ENCODE peak calls at places on chromosomes 12 and 14, in five cellular contexts. C, T, O, I and J are unnamed samples.

GRCh38 chr12:12705833-12706520 is 10.0 kb upstream of the GPR19 start:
- DNase-seq in C (no peak), T (no peak), O (no peak), I (no peak), J (no peak)

GRCh38 chr14:35336171-35337073 is 44.2 kb downstream of the PSMA6 start:
- DNase-seq in C (no peak), T (no peak), O (peak), I (no peak), J (no peak)

GRCh38 chr12:27525373-27525772 is 1.4 kb downstream of the PPFIBP1 start:
- DNase-seq in C (peak), T (no peak), O (no peak), I (no peak), J (no peak)

GRCh38 chr14:93029417-93029816 is 86.3 kb downstream of the ITPK1 start:
- DNase-seq in C (no peak), T (no peak), O (no peak), I (no peak), J (no peak)

GRCh38 chr12:116954700-116955381 is 44.1 kb downstream of the FBXW8 start:
- DNase-seq in C (no peak), T (no peak), O (no peak), I (no peak), J (no peak)

GRCh38 chr12:47207005-47207717 is 127.4 kb upstream of the AMIGO2 start:
- DNase-seq in C (no peak), T (no peak), O (no peak), I (peak), J (no peak)

GRCh38 chr14:38137005-38137404 is 70.7 kb upstream of the SSTR1 start:
- DNase-seq in C (no peak), T (no peak), O (no peak), I (no peak), J (no peak)

GRCh38 chr12:80441921-80442320 is 2.1 kb upstream of the PTPRQ start:
- DNase-seq in C (no peak), T (no peak), O (no peak), I (no peak), J (no peak)

GRCh38 chr12:85468356-85469157 is 188.5 kb downstream of the ALX1 start:
- DNase-seq in C (peak), T (no peak), O (peak), I (peak), J (peak)

GRCh38 chr14:20684662-20685456 is 499 bp downstream of the RNASE4 start:
- DNase-seq in C (no peak), T (no peak), O (peak), I (no peak), J (no peak)

GRCh38 chr14:33588771-33589170 is 362.1 kb downstream of the EGLN3 start:
- DNase-seq in C (no peak), T (no peak), O (no peak), I (no peak), J (no peak)

GRCh38 chr12:28486521-28486920 is 296.3 kb downstream of the CCDC91 start:
- DNase-seq in C (no peak), T (no peak), O (no peak), I (no peak), J (no peak)

GRCh38 chr14:58617619-58618018 is 20.1 kb upstream of the DACT1 start:
- DNase-seq in C (no peak), T (no peak), O (no peak), I (no peak), J (no peak)

GRCh38 chr12:49019435-49020317 is 1.1 kb upstream of the PRKAG1 start:
- DNase-seq in C (no peak), T (no peak), O (peak), I (no peak), J (peak)

GRCh38 chr12:12492547-12492946 is 70.1 kb downstream of the DUSP16 start:
- DNase-seq in C (no peak), T (no peak), O (no peak), I (no peak), J (no peak)

GRCh38 chr12:105256921-105257320 is 20.9 kb upstream of the APPL2 start:
- DNase-seq in C (no peak), T (no peak), O (no peak), I (no peak), J (no peak)

GRCh38 chr12:22598141-22598762 is 26.7 kb upstream of the ETNK1 start:
- DNase-seq in C (no peak), T (no peak), O (no peak), I (no peak), J (no peak)

GRCh38 chr14:47155395-47155794 is 503.8 kb upstream of the RPL10L start:
- DNase-seq in C (no peak), T (no peak), O (no peak), I (no peak), J (no peak)

GRCh38 chr14:22469541-22470303 is 119.3 kb downstream of the DAD1 start:
- DNase-seq in C (no peak), T (no peak), O (no peak), I (no peak), J (no peak)

GRCh38 chr12:130031571-130032189 is 127.9 kb upstream of the TMEM132D start:
- DNase-seq in C (peak), T (peak), O (peak), I (no peak), J (peak)

GRCh38 chr12:130031041-130031440 is 127.2 kb upstream of the TMEM132D start:
- DNase-seq in C (no peak), T (no peak), O (no peak), I (no peak), J (no peak)

GRCh38 chr12:130027798-130028197 is 124.0 kb upstream of the TMEM132D start:
- DNase-seq in C (no peak), T (no peak), O (no peak), I (no peak), J (no peak)

GRCh38 chr12:130029151-130029550 is 125.3 kb upstream of the TMEM132D start:
- DNase-seq in C (no peak), T (no peak), O (no peak), I (no peak), J (no peak)

DNA sequence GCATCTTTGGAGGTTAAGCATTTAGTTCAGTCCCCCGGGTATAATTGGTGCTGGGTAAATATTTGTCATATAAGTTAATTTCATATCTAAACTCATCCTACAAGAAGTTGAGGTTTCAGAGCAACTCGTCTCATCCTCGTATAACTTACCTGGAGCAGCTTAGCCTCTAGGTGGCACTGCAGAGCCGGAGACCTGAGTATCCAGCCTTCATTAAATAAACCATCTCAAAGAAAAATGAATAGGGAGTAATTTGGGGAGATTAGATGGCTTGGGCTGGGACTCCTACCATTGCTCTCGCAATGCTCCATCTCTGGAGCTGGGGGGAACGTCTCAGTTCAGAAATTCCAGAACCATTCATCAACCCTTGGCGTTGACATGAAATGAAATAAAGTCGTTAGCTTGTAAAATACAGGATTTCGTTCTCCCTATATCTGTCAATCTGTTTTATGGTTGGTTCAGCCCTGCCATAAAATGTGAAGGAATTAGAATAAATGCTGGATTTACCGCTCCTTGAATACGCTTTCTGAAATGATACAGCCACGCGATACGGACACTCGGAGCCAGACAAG is 122.9 kb upstream of the TMEM132D start:
- DNase-seq in C (peak), T (no peak), O (peak), I (no peak), J (peak)
- TF ChIP-seq SUZ12 in C (no peak), T (no peak), O (no peak), I (no peak), J (no peak)

DNA sequence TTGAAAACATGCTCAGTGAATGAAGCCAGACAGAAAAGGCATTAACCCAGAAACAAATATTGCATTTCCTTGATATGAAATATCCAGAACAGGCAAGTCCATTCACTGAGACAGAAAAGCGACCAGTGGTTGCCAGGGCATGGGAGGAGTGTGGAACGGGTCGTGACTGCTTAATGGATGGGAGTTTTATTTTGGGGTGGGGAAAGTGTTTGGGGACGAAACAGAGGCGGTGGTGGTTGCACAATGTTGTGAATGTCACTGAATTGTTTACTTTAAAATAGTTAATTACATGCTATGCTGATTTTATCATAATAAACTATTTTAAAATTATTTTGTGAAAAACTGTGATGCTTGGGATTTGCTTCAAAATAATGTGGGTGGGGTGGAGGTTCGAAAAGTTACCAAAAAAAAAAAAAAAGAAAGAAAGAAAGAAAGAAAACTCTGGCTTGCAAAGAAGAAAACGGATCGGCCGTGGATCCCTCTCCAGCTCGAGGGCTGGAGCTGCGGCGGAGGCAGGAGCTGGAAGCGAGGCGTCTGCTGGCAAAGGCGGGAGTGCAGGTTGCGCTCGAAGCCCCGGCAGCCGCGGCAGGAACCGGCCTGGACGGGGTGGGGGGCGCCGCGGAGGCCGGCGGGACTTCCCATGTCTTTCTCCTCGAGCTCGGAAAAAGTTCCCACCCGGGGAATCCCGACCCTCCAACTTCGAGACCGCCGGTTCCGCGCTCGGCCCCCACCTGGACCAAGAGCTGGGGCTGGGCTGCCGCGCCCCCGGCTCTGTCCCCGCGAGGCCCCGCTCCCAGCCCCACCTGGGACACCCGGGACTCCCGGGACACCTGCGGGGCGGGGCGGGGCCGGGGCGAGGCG is 524 bp upstream of the P2RX2 start:
- DNase-seq in C (no peak), T (no peak), O (no peak), I (no peak), J (peak)
- TF ChIP-seq SUZ12 in C (no peak), T (peak), O (no peak), I (no peak), J (no peak)

GRCh38 chr14:103141117-103141796 is 18.0 kb downstream of the TNFAIP2 start:
- DNase-seq in C (no peak), T (peak), O (peak), I (no peak), J (peak)
- TF ChIP-seq SUZ12 in C (no peak), T (no peak), O (no peak), I (no peak), J (no peak)

GRCh38 chr12:64236549-64236948 is 14.5 kb upstream of the KICS2 start:
- DNase-seq in C (no peak), T (no peak), O (no peak), I (no peak), J (no peak)
- TF ChIP-seq SUZ12 in C (no peak), T (no peak), O (no peak), I (no peak), J (no peak)

GRCh38 chr14:100468557-100468956 is 118.7 kb downstream of the BEGAIN start:
- DNase-seq in C (no peak), T (no peak), O (no peak), I (no peak), J (no peak)
- TF ChIP-seq SUZ12 in C (no peak), T (no peak), O (no peak), I (no peak), J (no peak)

DNA sequence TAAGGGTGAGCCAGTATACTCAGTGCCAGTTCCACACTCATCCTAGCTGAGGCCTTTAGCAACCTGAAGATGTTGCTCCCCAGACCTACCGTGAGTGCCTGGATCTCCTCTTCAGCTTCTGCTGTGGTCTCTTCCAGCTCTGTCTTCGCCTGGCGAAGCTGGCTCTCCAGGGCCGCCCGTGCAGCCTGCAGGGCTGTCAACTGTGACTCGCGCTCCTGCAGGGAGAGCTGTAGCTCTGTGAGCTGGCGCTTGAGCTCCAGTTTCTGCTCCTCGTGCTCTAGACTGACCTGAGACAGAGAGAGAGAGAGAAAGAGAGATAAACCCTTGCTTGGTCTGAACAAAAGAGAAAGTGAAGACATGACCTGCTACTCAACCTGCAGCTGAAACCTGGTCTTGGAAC is 84.0 kb downstream of the PRKAB1 start:
- DNase-seq in C (no peak), T (no peak), O (no peak), I (no peak), J (no peak)
- TF ChIP-seq SUZ12 in C (no peak), T (no peak), O (no peak), I (no peak), J (no peak)

GRCh38 chr12:52423661-52424503 is 10.3 kb downstream of the KRT75 start:
- DNase-seq in C (no peak), T (no peak), O (no peak), I (no peak), J (no peak)
- TF ChIP-seq SUZ12 in C (no peak), T (no peak), O (no peak), I (no peak), J (no peak)

DNA sequence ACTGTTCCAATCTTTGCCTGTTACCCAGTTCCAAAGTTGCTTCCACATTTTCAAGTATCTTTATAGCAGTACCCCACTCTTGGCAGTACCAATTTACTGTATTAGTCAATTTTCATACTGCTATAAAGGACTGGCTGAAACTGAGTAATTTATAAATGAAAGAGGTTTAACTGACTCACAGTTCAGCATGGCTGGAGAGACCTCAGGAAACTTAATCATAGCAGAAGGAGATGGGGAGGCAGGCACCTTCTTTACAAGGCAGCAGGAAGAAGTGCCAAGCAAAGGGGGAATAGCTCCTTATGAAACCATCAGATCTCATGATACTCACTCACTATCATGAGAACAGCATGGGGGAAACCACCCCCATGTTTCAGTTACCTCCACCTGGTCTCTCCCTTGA is 215.0 kb downstream of the SNAPC1 start:
- DNase-seq in C (no peak), T (no peak), O (no peak), I (no peak), J (no peak)
- TF ChIP-seq SUZ12 in C (no peak), T (no peak), O (no peak), I (no peak), J (no peak)

GRCh38 chr14:49962616-49963015 is 69.7 kb downstream of the ARF6 start:
- DNase-seq in C (no peak), T (no peak), O (no peak), I (no peak), J (no peak)
- TF ChIP-seq SUZ12 in C (no peak), T (no peak), O (no peak), I (no peak), J (no peak)